ENCODE peak calls at places on chromosomes 2 and 18, in eight cellular contexts. W is tibial nerve; J is effector memory CD4-positive, alpha-beta T cell; T is transverse colon; V is IMR-90; I is psoas muscle; B is uterus; C is esophagus squamous epithelium. N is an unnamed sample. For H3K4me1, the result is how much of the 10 kb centered on the place peaks cover.

GRCh38 chr2:18077211-18077610 is 198.7 kb downstream of the KCNS3 start:
- DNase-seq in W (no peak), J (no peak), B (no peak), C (no peak), T (no peak), I (no peak), V (no peak), N (no peak)

GRCh38 chr2:47654790-47655562 is 128.0 kb upstream of the MSH6 start:
- DNase-seq in T (peak), B (no peak), I (no peak), C (no peak), W (no peak), J (no peak), V (no peak), N (peak)

GRCh38 chr18:68557183-68557582 is 157.7 kb downstream of the TMX3 start:
- DNase-seq in C (no peak), B (no peak), J (no peak), I (no peak), V (no peak), T (no peak), W (no peak), N (no peak)

GRCh38 chr2:174787485-174788205 is 23.4 kb upstream of the CHRNA1 start:
- DNase-seq in I (no peak), B (no peak), V (peak), C (no peak), J (no peak), T (no peak), W (no peak), N (no peak)

GRCh38 chr2:124325667-124326425 is 300.8 kb downstream of the CNTNAP5 start:
- DNase-seq in T (no peak), W (no peak), C (no peak), B (no peak), J (no peak), V (no peak), I (no peak), N (no peak)

GRCh38 chr2:143617803-143618415 is 488.7 kb downstream of the ARHGAP15 start:
- DNase-seq in T (no peak), W (no peak), J (no peak), V (no peak), B (no peak), C (no peak), I (no peak), N (no peak)

GRCh38 chr2:218860950-218861381 is 1.4 kb downstream of the WNT6 start:
- DNase-seq in C (no peak), J (no peak), V (peak), B (peak), I (peak), W (peak), T (peak), N (peak)

GRCh38 chr2:96715658-96716057 is 24.2 kb downstream of the LMAN2L start:
- DNase-seq in T (no peak), C (no peak), V (peak), W (no peak), B (no peak), J (no peak), I (no peak), N (no peak)

GRCh38 chr2:145927398-145927951 is 1407.6 kb upstream of the ZEB2 start:
- DNase-seq in J (no peak), C (no peak), B (no peak), W (no peak), V (no peak), I (no peak), T (no peak), N (no peak)

GRCh38 chr2:145027073-145027459 is 507.1 kb upstream of the ZEB2 start:
- DNase-seq in T (no peak), B (no peak), I (no peak), J (no peak), V (peak), W (no peak), C (no peak), N (no peak)

GRCh38 chr2:27241761-27242613 is 20.9 kb downstream of the SLC30A3 start:
- DNase-seq in I (peak), B (no peak), V (no peak), C (no peak), W (no peak), T (no peak), J (no peak), N (no peak)

GRCh38 chr18:50009772-50010171 is 185.2 kb downstream of the MYO5B start:
- DNase-seq in I (no peak), W (no peak), T (peak), C (no peak), J (peak), B (no peak), V (peak), N (peak)

GRCh38 chr2:86238354-86238753 is 39.1 kb downstream of the MRPL35 start:
- DNase-seq in B (no peak), J (no peak), W (no peak), C (no peak), T (no peak), I (no peak), V (no peak), N (peak)

GRCh38 chr18:3383381-3383915 is 66.5 kb upstream of the TGIF1 start:
- DNase-seq in I (no peak), B (no peak), V (no peak), J (no peak), W (no peak), T (no peak), C (no peak), N (no peak)

GRCh38 chr2:175808858-175809257 is 193.2 kb downstream of the LNPK start:
- DNase-seq in C (no peak), B (no peak), V (no peak), J (no peak), W (no peak), I (no peak), T (no peak), N (no peak)

GRCh38 chr2:236049981-236050380 is 118.2 kb downstream of the GBX2 start:
- DNase-seq in T (no peak), I (no peak), W (no peak), C (no peak), B (no peak), V (no peak), J (no peak), N (peak)

GRCh38 chr18:79764131-79764530 is 33.6 kb upstream of the KCNG2 start:
- DNase-seq in V (no peak), I (no peak), B (no peak), T (peak), C (no peak), W (no peak), J (no peak), N (no peak)

GRCh38 chr18:22167471-22168151 is 1.8 kb upstream of the GATA6 start:
- DNase-seq in B (peak), I (no peak), J (no peak), V (no peak), T (peak), C (no peak), W (no peak), N (peak)

GRCh38 chr2:234795272-234795920 is 156.4 kb upstream of the SH3BP4 start:
- DNase-seq in T (no peak), I (no peak), V (peak), C (no peak), W (no peak), J (no peak), B (no peak), N (no peak)

GRCh38 chr2:64838817-64839216 is 150.4 kb upstream of the SLC1A4 start:
- DNase-seq in B (no peak), C (no peak), I (no peak), J (no peak), T (peak), W (no peak), V (peak), N (peak)

GRCh38 chr2:29012211-29012681 is 31.1 kb downstream of the TOGARAM2 start:
- DNase-seq in B (peak), I (peak), V (no peak), T (peak), J (peak), C (no peak), W (peak), N (no peak)

GRCh38 chr18:62610509-62611394 is 87.9 kb downstream of the ZCCHC2 start:
- DNase-seq in J (no peak), I (no peak), T (no peak), V (no peak), C (no peak), W (no peak), B (no peak), N (no peak)

GRCh38 chr18:62863629-62864028 is 148.3 kb downstream of the PHLPP1 start:
- DNase-seq in I (no peak), T (no peak), B (no peak), V (peak), J (no peak), W (no peak), C (no peak), N (no peak)

GRCh38 chr18:74562080-74562725 is 27.9 kb downstream of the CNDP1 start:
- DNase-seq in J (no peak), I (no peak), W (no peak), C (no peak), V (no peak), T (no peak), B (no peak), N (no peak)

GRCh38 chr18:48105317-48105716 is 174.9 kb upstream of the SMAD2 start:
- DNase-seq in C (no peak), W (no peak), V (no peak), B (no peak), J (no peak), I (no peak), T (no peak), N (no peak)

GRCh38 chr18:2889761-2890192 is 43.0 kb downstream of the EMILIN2 start:
- DNase-seq in V (peak), B (no peak), W (no peak), I (no peak), J (no peak), T (no peak), C (no peak), N (no peak)

GRCh38 chr2:68812256-68812655 is 58.9 kb downstream of the BMP10 start:
- DNase-seq in B (no peak), W (no peak), T (no peak), I (no peak), V (peak), J (no peak), C (no peak), N (no peak)

GRCh38 chr2:195520671-195521155 is 136.3 kb upstream of the SLC39A10 start:
- DNase-seq in C (no peak), B (no peak), T (no peak), W (no peak), I (no peak), V (peak), J (no peak), N (no peak)

GRCh38 chr18:51397347-51397962 is 200.0 kb upstream of the MEX3C start:
- DNase-seq in J (no peak), I (no peak), T (no peak), W (no peak), B (no peak), V (no peak), C (no peak), N (no peak)

GRCh38 chr2:118865106-118865505 is 17.7 kb upstream of the EN1 start:
- DNase-seq in I (no peak), J (no peak), B (no peak), C (no peak), V (peak), T (no peak), W (no peak), N (no peak)

GRCh38 chr2:31404302-31404701 is 10.2 kb downstream of the XDH start:
- DNase-seq in W (no peak), J (no peak), I (no peak), V (peak), B (no peak), T (no peak), C (no peak), N (no peak)

GRCh38 chr2:79801082-79801481 is 288.2 kb downstream of the CTNNA2 start:
- DNase-seq in W (no peak), B (no peak), J (no peak), I (no peak), T (no peak), V (no peak), C (no peak), N (no peak)

GRCh38 chr18:50924372-50924771 is 43.5 kb upstream of the ELAC1 start:
- DNase-seq in I (no peak), T (no peak), C (no peak), W (no peak), J (no peak), B (no peak), V (peak), N (no peak)

GRCh38 chr2:197254776-197255521 is 55.6 kb downstream of the ANKRD44 start:
- DNase-seq in J (no peak), C (no peak), T (no peak), I (no peak), W (no peak), V (no peak), B (no peak), N (no peak)

DNA sequence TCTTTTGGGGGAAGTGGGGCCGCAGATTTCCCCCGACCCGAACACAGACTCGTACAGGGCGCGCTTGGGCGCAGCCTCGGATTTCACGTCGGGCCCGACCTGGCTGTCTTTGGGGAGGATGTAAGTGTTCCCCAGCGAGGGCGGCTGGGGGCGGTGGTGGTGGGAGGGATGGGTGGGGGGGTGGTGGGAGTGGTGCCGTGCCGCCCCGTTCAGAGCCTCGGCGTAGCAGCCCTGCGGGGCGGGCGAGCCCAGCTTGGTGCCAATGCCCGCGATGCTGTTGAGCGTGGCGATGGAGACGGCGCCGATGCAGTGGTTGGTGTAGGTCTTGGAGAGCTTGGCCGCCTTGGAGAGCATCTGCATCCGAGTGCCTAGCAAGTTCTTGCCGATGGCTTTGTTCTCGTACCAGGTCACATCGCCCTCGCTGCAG is 1.5 kb downstream of the KCTD1 start:
- DNase-seq in J (no peak), T (no peak), C (no peak), W (no peak), I (peak), B (no peak), V (no peak), N (no peak)
- H3K4me1 ChIP-seq in J (under half), T (under half), C (half or more), W (half or more), I (under half), B (under half), V (under half), N (under half)

GRCh38 chr18:46859855-46860254 is 57.5 kb downstream of the PIAS2 start:
- DNase-seq in W (no peak), J (no peak), I (no peak), T (no peak), V (peak), B (no peak), C (no peak), N (no peak)
- H3K4me3 ChIP-seq in W (no peak), J (no peak), I (no peak), T (no peak), V (no peak), B (no peak), C (no peak), N (no peak)

DNA sequence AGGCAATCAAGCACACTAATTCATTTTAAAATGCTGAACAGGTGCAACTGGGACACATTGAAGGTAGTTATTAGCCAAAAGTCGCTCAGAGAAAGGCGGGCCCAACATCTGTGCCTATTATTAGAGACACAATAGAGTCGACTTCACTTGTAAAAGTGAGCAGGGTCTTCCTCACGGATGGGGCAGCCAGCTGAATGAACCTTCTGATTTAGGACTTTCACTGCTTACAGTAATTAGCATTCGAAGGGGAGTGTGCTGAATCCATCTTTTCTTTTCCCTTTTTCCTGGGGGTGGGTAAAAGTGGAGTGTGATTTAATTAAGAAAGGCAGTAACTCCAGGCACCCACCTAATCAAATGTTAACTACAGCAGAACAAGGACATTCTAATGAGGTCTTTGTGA is 677.7 kb downstream of the DCDC2C start:
- DNase-seq in T (no peak), B (no peak), I (no peak), V (no peak), W (no peak), C (no peak), J (no peak), N (no peak)
- H3K27ac ChIP-seq in T (no peak), B (no peak), I (no peak), V (no peak), W (no peak), C (no peak), J (no peak), N (no peak)

DNA sequence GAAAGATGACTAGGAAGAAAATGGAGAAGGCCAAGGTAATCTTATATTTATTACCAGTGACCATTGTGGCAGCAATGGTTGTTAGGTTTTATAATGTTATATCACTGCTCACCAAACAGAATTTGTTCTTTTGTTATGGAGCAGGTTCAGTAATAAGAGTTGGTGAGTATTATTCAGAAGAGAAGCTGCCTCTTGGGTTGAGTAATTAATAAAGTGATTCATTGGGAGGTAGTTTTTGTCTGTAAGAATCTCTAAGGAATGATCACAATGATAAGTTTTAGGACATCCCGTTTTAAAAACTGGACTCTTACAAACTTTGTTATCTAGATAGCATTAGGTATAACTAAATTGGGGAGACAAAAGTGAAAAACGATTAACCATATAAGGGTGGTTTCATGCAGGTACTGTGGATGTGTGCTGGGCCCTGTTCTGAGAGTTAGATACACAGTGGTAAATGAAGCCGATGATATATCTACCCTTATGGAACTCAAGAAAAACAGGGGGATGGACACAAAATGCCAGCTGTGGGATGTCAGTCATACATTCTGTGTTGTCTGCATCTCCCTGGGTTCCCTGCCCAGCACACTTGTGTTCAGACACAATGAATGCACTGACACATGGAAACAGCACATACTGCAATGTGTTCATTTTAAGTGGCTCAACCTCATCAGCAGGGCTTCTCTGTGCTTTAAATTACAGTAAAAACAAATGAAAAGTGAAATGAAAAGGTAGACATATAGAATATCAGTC is 7.5 kb downstream of the MAP4K4 start:
- DNase-seq in I (no peak), C (no peak), J (no peak), V (peak), W (no peak), T (no peak), B (no peak), N (no peak)
- H3K4me1 ChIP-seq in I (half or more), C (half or more), J (under half), V (under half), W (half or more), T (under half), B (under half), N (under half)

GRCh38 chr2:102291221-102292075 is 19.9 kb upstream of the IL1RL1 start:
- DNase-seq in I (peak), W (no peak), C (no peak), V (no peak), B (no peak), J (no peak), T (no peak), N (no peak)
- H3K4me3 ChIP-seq in I (no peak), W (no peak), C (no peak), V (no peak), B (no peak), J (no peak), T (no peak), N (no peak)